ENCODE peak calls at places on chromosomes 6 and 20, in five cellular contexts. X, E, Y, Q and P are unnamed samples.

GRCh38 chr6:22071655-22072054 is 225.2 kb downstream of the PRL start:
- DNase-seq in X (no peak), E (peak; percentile 66), Y (peak; percentile 44), Q (peak; percentile 44), P (no peak)

GRCh38 chr20:23477223-23477622 is 13.7 kb upstream of the CST8 start:
- DNase-seq in X (no peak), E (no peak), Y (no peak), Q (no peak), P (no peak)

GRCh38 chr20:6103301-6103700 is 19.5 kb downstream of the FERMT1 start:
- DNase-seq in X (no peak), E (no peak), Y (no peak), Q (no peak), P (no peak)

GRCh38 chr6:113560908-113561307 is 296.2 kb upstream of the MARCKS start:
- DNase-seq in X (no peak), E (peak; percentile 84), Y (no peak), Q (no peak), P (peak; percentile 32)

GRCh38 chr6:115766745-115767462 is 293.8 kb downstream of the FRK start:
- DNase-seq in X (no peak), E (no peak), Y (no peak), Q (no peak), P (no peak)

GRCh38 chr6:71254323-71254722 is 34.3 kb upstream of the OGFRL1 start:
- DNase-seq in X (no peak), E (no peak), Y (no peak), Q (no peak), P (no peak)

GRCh38 chr6:137020771-137021170 is 24.0 kb downstream of the IL20RA start:
- DNase-seq in X (no peak), E (no peak), Y (no peak), Q (no peak), P (no peak)

GRCh38 chr20:48668451-48668946 is 159.3 kb downstream of the PREX1 start:
- DNase-seq in X (no peak), E (no peak), Y (peak; percentile 69), Q (no peak), P (no peak)

GRCh38 chr6:42028234-42029061 is 21.9 kb upstream of the TAF8 start:
- DNase-seq in X (no peak), E (peak; percentile 86), Y (no peak), Q (peak; percentile 57), P (no peak)

GRCh38 chr20:35730583-35731468 is 11.2 kb downstream of the RBM39 start:
- DNase-seq in X (no peak), E (no peak), Y (no peak), Q (no peak), P (no peak)

GRCh38 chr20:55456316-55456940 is 548.9 kb downstream of the CBLN4 start:
- DNase-seq in X (no peak), E (no peak), Y (no peak), Q (no peak), P (no peak)

GRCh38 chr6:28977351-28978136 is 27.6 kb downstream of the ZNF311 start:
- DNase-seq in X (no peak), E (peak; percentile 50), Y (peak; percentile 58), Q (peak; percentile 59), P (no peak)